ENCODE peak calls at places on chromosomes 16 and 17, in four cellular contexts. One of them, this sample, is unnamed.

GRCh38 chr17:77756028-77756427 is 202.5 kb upstream of the TNRC6C start:
- DNase-seq in stomach: no peak
- DNase-seq in neural progenitor cell: no peak
- DNase-seq in AG09309: no peak
- DNase-seq in this sample: no peak

GRCh38 chr17:2710804-2711607 is 558 bp downstream of the CLUH start:
- DNase-seq in stomach: no peak
- DNase-seq in neural progenitor cell: peak
- DNase-seq in AG09309: no peak
- DNase-seq in this sample: no peak

GRCh38 chr16:57530104-57530522 is 6.3 kb downstream of the CCDC102A start:
- DNase-seq in stomach: no peak
- DNase-seq in neural progenitor cell: no peak
- DNase-seq in AG09309: no peak
- DNase-seq in this sample: no peak

GRCh38 chr17:43069368-43069898 is 44.4 kb downstream of the RND2 start:
- DNase-seq in stomach: no peak
- DNase-seq in neural progenitor cell: no peak
- DNase-seq in AG09309: no peak
- DNase-seq in this sample: no peak

GRCh38 chr17:40179923-40180659 is 2.8 kb downstream of the RAPGEFL1 start:
- DNase-seq in stomach: no peak
- DNase-seq in neural progenitor cell: no peak
- DNase-seq in AG09309: no peak
- DNase-seq in this sample: no peak

GRCh38 chr16:66516808-66517585 is 32.9 kb downstream of the TK2 start:
- DNase-seq in stomach: peak
- DNase-seq in neural progenitor cell: peak
- DNase-seq in AG09309: peak
- DNase-seq in this sample: no peak

GRCh38 chr17:77933777-77934398 is 24.6 kb upstream of the TNRC6C start:
- DNase-seq in stomach: no peak
- DNase-seq in neural progenitor cell: no peak
- DNase-seq in AG09309: no peak
- DNase-seq in this sample: no peak

GRCh38 chr17:29620271-29620670 is 2.4 kb downstream of the CORO6 start:
- DNase-seq in stomach: no peak
- DNase-seq in neural progenitor cell: no peak
- DNase-seq in AG09309: no peak
- DNase-seq in this sample: no peak

GRCh38 chr16:5845046-5845445 is 747.5 kb upstream of the EEF2KMT start:
- DNase-seq in stomach: no peak
- DNase-seq in neural progenitor cell: no peak
- DNase-seq in AG09309: no peak
- DNase-seq in this sample: no peak

GRCh38 chr17:7408341-7408740 is 696 bp downstream of the NLGN2 start:
- DNase-seq in stomach: no peak
- DNase-seq in neural progenitor cell: no peak
- DNase-seq in AG09309: no peak
- DNase-seq in this sample: no peak

GRCh38 chr16:84592718-84593117 is 25.2 kb downstream of the COTL1 start:
- DNase-seq in stomach: no peak
- DNase-seq in neural progenitor cell: no peak
- DNase-seq in AG09309: no peak
- DNase-seq in this sample: no peak

GRCh38 chr16:57372372-57373116 is at the start of gene CX3CL1:
- DNase-seq in stomach: peak
- DNase-seq in neural progenitor cell: peak
- DNase-seq in AG09309: no peak
- DNase-seq in this sample: no peak

GRCh38 chr16:58491-59439 is 5.1 kb downstream of the SNRNP25 start:
- DNase-seq in stomach: no peak
- DNase-seq in neural progenitor cell: no peak
- DNase-seq in AG09309: no peak
- DNase-seq in this sample: no peak

GRCh38 chr16:10385725-10386516 is at the start of gene ATF7IP2:
- DNase-seq in stomach: peak
- DNase-seq in neural progenitor cell: peak
- DNase-seq in AG09309: no peak
- DNase-seq in this sample: no peak

GRCh38 chr16:66660422-66661209 is 35.9 kb downstream of the CMTM4 start:
- DNase-seq in stomach: peak
- DNase-seq in neural progenitor cell: peak
- DNase-seq in AG09309: peak
- DNase-seq in this sample: no peak

GRCh38 chr16:21075252-21075651 is 75.4 kb downstream of the DNAH3 start:
- DNase-seq in stomach: no peak
- DNase-seq in neural progenitor cell: no peak
- DNase-seq in AG09309: no peak
- DNase-seq in this sample: no peak

GRCh38 chr16:57306676-57307341 is 22.3 kb upstream of the PLLP start:
- DNase-seq in stomach: peak
- DNase-seq in neural progenitor cell: no peak
- DNase-seq in AG09309: no peak
- DNase-seq in this sample: no peak

GRCh38 chr17:9532715-9533114 is 42.9 kb downstream of the STX8 start:
- DNase-seq in stomach: no peak
- DNase-seq in neural progenitor cell: no peak
- DNase-seq in AG09309: no peak
- DNase-seq in this sample: no peak

GRCh38 chr17:34654871-34655270 is 75.5 kb downstream of the TMEM132E start:
- DNase-seq in stomach: no peak
- DNase-seq in neural progenitor cell: no peak
- DNase-seq in AG09309: no peak
- DNase-seq in this sample: no peak

GRCh38 chr16:73753931-73754330 is 542.7 kb upstream of the PSMD7 start:
- DNase-seq in stomach: no peak
- DNase-seq in neural progenitor cell: no peak
- DNase-seq in AG09309: no peak
- DNase-seq in this sample: no peak

GRCh38 chr16:76910931-76911330 is 280.1 kb upstream of the MON1B start:
- DNase-seq in stomach: no peak
- DNase-seq in neural progenitor cell: no peak
- DNase-seq in AG09309: peak
- DNase-seq in this sample: no peak

GRCh38 chr17:19244796-19245195 is 7.6 kb downstream of the EPN2 start:
- DNase-seq in stomach: no peak
- DNase-seq in neural progenitor cell: no peak
- DNase-seq in AG09309: no peak
- DNase-seq in this sample: no peak

GRCh38 chr16:71971571-71971970 is 28.6 kb downstream of the PKD1L3 start:
- DNase-seq in stomach: no peak
- DNase-seq in neural progenitor cell: no peak
- DNase-seq in AG09309: no peak
- DNase-seq in this sample: no peak

GRCh38 chr16:86517652-86518258 is 7.4 kb downstream of the FOXF1 start:
- DNase-seq in stomach: peak
- DNase-seq in neural progenitor cell: peak
- DNase-seq in AG09309: no peak
- DNase-seq in this sample: no peak

GRCh38 chr17:50028207-50029120 is 27.4 kb upstream of the ITGA3 start:
- DNase-seq in stomach: no peak
- DNase-seq in neural progenitor cell: peak
- DNase-seq in AG09309: peak
- DNase-seq in this sample: no peak

GRCh38 chr17:50024808-50025207 is 29.8 kb upstream of the DLX3 start:
- DNase-seq in stomach: no peak
- DNase-seq in neural progenitor cell: no peak
- DNase-seq in AG09309: no peak
- DNase-seq in this sample: no peak

GRCh38 chr17:50026901-50027638 is 28.8 kb upstream of the ITGA3 start:
- DNase-seq in stomach: peak
- DNase-seq in neural progenitor cell: peak
- DNase-seq in AG09309: peak
- DNase-seq in this sample: peak

GRCh38 chr17:50027639-50028206 is 28.2 kb upstream of the ITGA3 start:
- DNase-seq in stomach: peak
- DNase-seq in neural progenitor cell: no peak
- DNase-seq in AG09309: peak
- DNase-seq in this sample: no peak

GRCh38 chr17:50026046-50026675 is 29.7 kb upstream of the ITGA3 start:
- DNase-seq in stomach: no peak
- DNase-seq in neural progenitor cell: no peak
- DNase-seq in AG09309: no peak
- DNase-seq in this sample: no peak
- TF ChIP-seq CTCF in stomach: no peak
- TF ChIP-seq CTCF in neural progenitor cell: no peak
- TF ChIP-seq CTCF in AG09309: no peak
- TF ChIP-seq CTCF in this sample: no peak

GRCh38 chr17:68600123-68600880 is 865 bp downstream of the FAM20A start:
- DNase-seq in stomach: peak
- DNase-seq in neural progenitor cell: peak
- DNase-seq in AG09309: no peak
- DNase-seq in this sample: no peak
- TF ChIP-seq CTCF in stomach: peak
- TF ChIP-seq CTCF in neural progenitor cell: peak
- TF ChIP-seq CTCF in AG09309: peak
- TF ChIP-seq CTCF in this sample: peak

DNA sequence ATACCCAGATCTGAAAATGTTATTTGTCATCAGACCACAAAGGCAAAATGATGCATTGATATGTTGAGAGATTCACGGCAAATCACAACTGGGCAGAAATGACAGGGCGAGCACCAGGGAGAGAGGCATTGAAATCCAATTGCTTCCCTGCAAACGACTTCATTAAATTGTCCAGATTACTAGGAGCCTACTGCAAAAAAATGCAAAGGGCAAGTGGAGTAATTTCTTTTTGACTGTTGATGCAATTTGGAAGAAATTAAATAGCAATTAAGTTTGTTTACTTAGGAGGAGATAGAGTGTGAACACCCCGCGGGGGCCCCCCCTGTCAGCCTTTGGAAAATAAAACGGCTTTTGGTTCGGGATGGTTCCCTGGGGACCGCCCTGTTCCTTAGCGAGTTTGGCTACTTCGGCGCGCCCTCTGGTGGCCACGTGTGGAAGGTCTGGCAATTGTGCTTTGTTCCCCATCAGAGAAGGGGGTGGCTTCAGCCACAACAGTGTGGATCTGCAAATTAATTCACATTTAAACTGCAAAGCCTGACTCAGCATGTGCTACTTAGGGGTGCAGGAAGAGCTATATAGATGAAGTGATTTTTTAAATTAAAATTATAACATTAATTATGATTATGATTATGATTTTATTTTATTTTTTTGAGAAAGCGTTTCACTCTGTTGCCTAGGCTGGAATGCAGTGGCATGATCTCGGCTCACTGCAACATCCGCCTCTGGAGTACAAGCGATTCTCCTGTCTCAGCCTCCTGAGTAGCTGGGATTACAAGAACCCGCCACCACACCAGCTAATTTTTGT is 14.5 kb upstream of the TMC7 start:
- DNase-seq in stomach: peak
- DNase-seq in neural progenitor cell: peak
- DNase-seq in AG09309: peak
- DNase-seq in this sample: peak
- TF ChIP-seq CTCF in stomach: peak
- TF ChIP-seq CTCF in neural progenitor cell: peak
- TF ChIP-seq CTCF in AG09309: peak
- TF ChIP-seq CTCF in this sample: peak

DNA sequence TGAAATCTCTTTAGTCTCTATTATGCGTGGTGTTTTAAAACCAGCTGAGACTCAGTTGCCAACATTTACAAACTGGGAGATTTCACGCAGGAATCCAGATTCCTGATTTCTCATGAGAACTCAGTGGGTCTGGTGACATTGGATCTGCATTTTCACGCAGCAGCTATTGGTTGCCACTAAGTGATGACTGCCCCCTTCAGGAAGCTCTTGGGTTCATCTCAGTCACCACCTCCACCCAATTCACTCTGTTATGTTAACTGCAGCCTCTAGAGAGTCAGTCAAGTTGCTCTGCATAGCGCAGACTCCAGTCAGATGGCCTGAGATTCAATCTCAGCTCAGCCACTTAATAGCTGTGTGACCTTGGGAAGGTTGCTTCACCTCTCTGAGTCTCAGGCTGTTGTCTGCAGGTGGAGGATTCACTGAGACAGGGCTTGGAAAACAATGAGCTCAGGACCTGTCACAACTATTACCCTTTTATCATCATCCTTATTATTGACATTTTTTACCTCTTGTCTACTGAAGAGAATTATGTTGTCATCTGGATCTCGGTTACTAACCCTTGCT is 6.4 kb downstream of the SHISA9 start:
- DNase-seq in stomach: no peak
- DNase-seq in neural progenitor cell: peak
- DNase-seq in AG09309: no peak
- DNase-seq in this sample: no peak
- TF ChIP-seq CTCF in stomach: no peak
- TF ChIP-seq CTCF in neural progenitor cell: peak
- TF ChIP-seq CTCF in AG09309: peak
- TF ChIP-seq CTCF in this sample: no peak

GRCh38 chr16:31198207-31198882 is 4.2 kb downstream of the PYCARD start:
- DNase-seq in stomach: no peak
- DNase-seq in neural progenitor cell: no peak
- DNase-seq in AG09309: no peak
- DNase-seq in this sample: no peak
- TF ChIP-seq CTCF in stomach: no peak
- TF ChIP-seq CTCF in neural progenitor cell: no peak
- TF ChIP-seq CTCF in AG09309: no peak
- TF ChIP-seq CTCF in this sample: no peak

GRCh38 chr16:3797473-3797872 is 80.1 kb upstream of the TRAP1 start:
- DNase-seq in stomach: no peak
- DNase-seq in neural progenitor cell: no peak
- DNase-seq in AG09309: no peak
- DNase-seq in this sample: no peak

GRCh38 chr16:3791701-3792100 is 74.4 kb upstream of the TRAP1 start:
- DNase-seq in stomach: no peak
- DNase-seq in neural progenitor cell: no peak
- DNase-seq in AG09309: no peak
- DNase-seq in this sample: no peak

GRCh38 chr16:3792472-3793012 is 75.2 kb upstream of the TRAP1 start:
- DNase-seq in stomach: no peak
- DNase-seq in neural progenitor cell: no peak
- DNase-seq in AG09309: no peak
- DNase-seq in this sample: no peak

GRCh38 chr16:3789375-3790067 is 72.2 kb upstream of the TRAP1 start:
- DNase-seq in stomach: no peak
- DNase-seq in neural progenitor cell: no peak
- DNase-seq in AG09309: no peak
- DNase-seq in this sample: no peak

DNA sequence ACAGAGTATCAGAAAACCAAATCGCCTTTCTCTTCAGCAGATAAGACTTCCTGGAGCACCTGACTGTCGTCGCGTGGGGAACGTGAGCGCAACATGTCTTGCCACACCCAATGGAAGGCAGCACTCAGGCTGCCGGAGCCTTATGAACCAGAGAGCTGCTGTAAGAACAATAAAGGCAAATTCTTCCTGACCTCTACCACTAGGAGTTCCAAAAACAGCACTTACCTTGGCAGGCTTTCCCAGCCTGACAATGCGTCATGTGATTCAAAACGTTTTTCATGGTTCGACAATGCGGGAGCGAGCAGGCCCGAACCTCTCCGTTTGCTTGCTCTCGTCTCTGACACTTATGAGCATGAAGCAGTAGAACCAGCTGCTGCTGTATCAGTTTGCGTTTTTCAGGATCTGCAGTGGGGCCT is 75.8 kb upstream of the TRAP1 start:
- DNase-seq in stomach: no peak
- DNase-seq in neural progenitor cell: no peak
- DNase-seq in AG09309: no peak
- DNase-seq in this sample: no peak
- TF ChIP-seq CTCF in stomach: no peak
- TF ChIP-seq CTCF in neural progenitor cell: no peak
- TF ChIP-seq CTCF in AG09309: no peak
- TF ChIP-seq CTCF in this sample: no peak